ENCODE peak calls at places on chromosomes 12 and 14, in six cellular contexts. F is midbrain; R is Caki2; E is cardiac fibroblast; W is naive thymus-derived CD8-positive, alpha-beta T cell; X is stimulated activated CD8-positive, alpha-beta memory T cell treated with anti-CD3 and anti-CD28 coated beads, Interleukin-4, amount 100 ng/mL, for 24 hours. G is an unnamed sample.

GRCh38 chr12:41190360-41190759 is 2.2 kb downstream of the PDZRN4 start:
- DNase-seq in F (peak; percentile 71), R (no peak), E (peak; percentile 6), W (no peak), X (no peak), G (no peak)

GRCh38 chr12:57488397-57489156 is 709 bp downstream of the MARS1 start:
- DNase-seq in F (no peak), R (no peak), E (no peak), W (no peak), X (no peak), G (no peak)

GRCh38 chr14:51981218-51981854 is 8.0 kb upstream of the RTRAF start:
- DNase-seq in F (no peak), R (no peak), E (no peak), W (no peak), X (no peak), G (peak; percentile 11)

GRCh38 chr14:96204151-96205058 is at the start of gene BDKRB2:
- DNase-seq in F (peak; percentile 43), R (peak; percentile 80), E (peak; percentile 72), W (no peak), X (no peak), G (peak; percentile 64)

GRCh38 chr12:3746758-3747157 is 6.2 kb downstream of the CRACR2A start:
- DNase-seq in F (no peak), R (no peak), E (no peak), W (no peak), X (no peak), G (no peak)

GRCh38 chr14:104567957-104568225 is 11.7 kb upstream of the C14orf180 start:
- DNase-seq in F (no peak), R (no peak), E (no peak), W (no peak), X (no peak), G (no peak)

GRCh38 chr12:119673634-119674033 is 5.7 kb downstream of the PRKAB1 start:
- DNase-seq in F (no peak), R (peak; percentile 62), E (no peak), W (no peak), X (no peak), G (no peak)

GRCh38 chr14:65095633-65096205 is 6.6 kb downstream of the MAX start:
- DNase-seq in F (peak; percentile 80), R (peak; percentile 19), E (peak; percentile 63), W (no peak), X (no peak), G (no peak)

GRCh38 chr12:503111-503761 is 43.5 kb downstream of the B4GALNT3 start:
- DNase-seq in F (no peak), R (no peak), E (peak; percentile 13), W (no peak), X (no peak), G (no peak)

GRCh38 chr12:41151789-41152188 is 36.3 kb upstream of the PDZRN4 start:
- DNase-seq in F (no peak), R (no peak), E (peak; percentile 35), W (no peak), X (no peak), G (no peak)

GRCh38 chr14:33857650-33858049 is 93.2 kb downstream of the EGLN3 start:
- DNase-seq in F (no peak), R (no peak), E (no peak), W (no peak), X (no peak), G (no peak)

GRCh38 chr12:64389154-64389553 is 1.4 kb downstream of the C12orf56 start:
- DNase-seq in F (no peak), R (no peak), E (no peak), W (no peak), X (no peak), G (no peak)

GRCh38 chr12:97267166-97267565 is 195.4 kb upstream of the RMST start:
- DNase-seq in F (no peak), R (no peak), E (no peak), W (no peak), X (no peak), G (no peak)

GRCh38 chr14:99282261-99283050 is 10.5 kb upstream of the BCL11B start:
- DNase-seq in F (no peak), R (no peak), E (no peak), W (no peak), X (no peak), G (no peak)

GRCh38 chr12:120314220-120314619 is 12.1 kb downstream of the SIRT4 start:
- DNase-seq in F (no peak), R (no peak), E (peak; percentile 10), W (no peak), X (no peak), G (no peak)

GRCh38 chr12:55978393-55978792 is 4.5 kb downstream of the RAB5B start:
- DNase-seq in F (no peak), R (no peak), E (no peak), W (no peak), X (no peak), G (no peak)

GRCh38 chr14:61695695-61696527 is 598 bp downstream of the HIF1A start:
- DNase-seq in F (peak; percentile 67), R (peak; percentile 51), E (peak; percentile 74), W (peak; percentile 28), X (peak; percentile 33), G (peak; percentile 57)

GRCh38 chr12:75642226-75642625 is 130.8 kb upstream of the KRR1 start:
- DNase-seq in F (no peak), R (no peak), E (peak; percentile 44), W (no peak), X (no peak), G (no peak)

GRCh38 chr12:76782440-76782996 is 18.6 kb downstream of the ZDHHC17 start:
- DNase-seq in F (no peak), R (no peak), E (peak; percentile 9), W (no peak), X (no peak), G (no peak)

GRCh38 chr12:101697197-101697929 is at the start of gene CHPT1:
- DNase-seq in F (peak; percentile 70), R (peak; percentile 44), E (peak; percentile 27), W (peak; percentile 57), X (peak; percentile 52), G (peak; percentile 81)

G was measured in GM13976.